ENCODE peak calls at places on chromosomes 16 and 17, in seven cellular contexts. F, U, E, N, V, C and P are unnamed samples.
A peak's percentile ranks its signal among the peaks of the same experiment; 100 is the strongest.

GRCh38 chr16:27258241-27258734 is 10.3 kb downstream of the NSMCE1 start:
- DNase-seq in F (no peak), U (no peak), E (no peak), N (no peak), V (peak; percentile 37), C (no peak), P (no peak)

GRCh38 chr16:47058295-47059086 is 85.0 kb upstream of the DNAJA2 start:
- DNase-seq in F (no peak), U (no peak), E (no peak), N (no peak), V (no peak), C (peak; percentile 28), P (no peak)

GRCh38 chr17:17514993-17515920 is 19.1 kb upstream of the RASD1 start:
- DNase-seq in F (peak; percentile 49), U (no peak), E (no peak), N (no peak), V (no peak), C (no peak), P (no peak)

GRCh38 chr17:28335959-28336871 is 654 bp downstream of the TNFAIP1 start:
- DNase-seq in F (peak; percentile 95), U (peak; percentile 85), E (peak; percentile 74), N (no peak), V (peak; percentile 91), C (no peak), P (no peak)

GRCh38 chr16:23514381-23515152 is 4.3 kb upstream of the GGA2 start:
- DNase-seq in F (no peak), U (no peak), E (no peak), N (no peak), V (no peak), C (peak; percentile 11), P (no peak)

GRCh38 chr16:85386467-85387170 is 226.5 kb upstream of the GSE1 start:
- DNase-seq in F (no peak), U (no peak), E (no peak), N (no peak), V (no peak), C (peak; percentile 58), P (no peak)

GRCh38 chr17:560379-560935 is 154.2 kb downstream of the VPS53 start:
- DNase-seq in F (no peak), U (no peak), E (no peak), N (no peak), V (peak; percentile 83), C (no peak), P (no peak)

GRCh38 chr17:2102931-2103398 is 48.1 kb downstream of the HIC1 start:
- DNase-seq in F (no peak), U (no peak), E (no peak), N (no peak), V (peak; percentile 64), C (peak; percentile 7), P (no peak)

GRCh38 chr16:51556694-51557327 is 405.7 kb upstream of the SALL1 start:
- DNase-seq in F (no peak), U (peak; percentile 92), E (peak; percentile 77), N (no peak), V (peak; percentile 94), C (no peak), P (no peak)

GRCh38 chr16:66370786-66371684 is 4.5 kb downstream of the CDH5 start:
- DNase-seq in F (no peak), U (no peak), E (no peak), N (no peak), V (no peak), C (peak; percentile 57), P (no peak)

GRCh38 chr16:14641877-14642276 is 9.1 kb downstream of the BFAR start:
- DNase-seq in F (no peak), U (peak; percentile 29), E (no peak), N (no peak), V (peak; percentile 15), C (no peak), P (no peak)

GRCh38 chr16:84042879-84043485 is 387 bp upstream of the SLC38A8 start:
- DNase-seq in F (peak; percentile 28), U (no peak), E (no peak), N (no peak), V (no peak), C (no peak), P (no peak)

GRCh38 chr16:8476824-8477223 is 113.5 kb downstream of the TMEM114 start:
- DNase-seq in F (no peak), U (no peak), E (no peak), N (no peak), V (no peak), C (no peak), P (no peak)

GRCh38 chr17:66533572-66533971 is 231.2 kb downstream of the PRKCA start:
- DNase-seq in F (peak; percentile 84), U (no peak), E (peak; percentile 43), N (no peak), V (no peak), C (no peak), P (peak; percentile 42)

GRCh38 chr16:49602201-49603041 is 228.8 kb downstream of the C16orf78 start:
- DNase-seq in F (no peak), U (no peak), E (no peak), N (no peak), V (no peak), C (peak; percentile 64), P (no peak)

GRCh38 chr16:4200000-4200780 is 41.7 kb downstream of the SRL start:
- DNase-seq in F (peak; percentile 63), U (peak; percentile 72), E (peak; percentile 36), N (no peak), V (peak; percentile 80), C (peak; percentile 84), P (peak; percentile 10)

GRCh38 chr17:145671-146541 is 8.5 kb downstream of the SCGB1C2 start:
- DNase-seq in F (no peak), U (no peak), E (no peak), N (no peak), V (no peak), C (peak; percentile 52), P (no peak)

GRCh38 chr16:68737046-68737729 is at the start of gene CDH1:
- DNase-seq in F (peak; percentile 70), U (no peak), E (no peak), N (no peak), V (no peak), C (no peak), P (no peak)

DNA sequence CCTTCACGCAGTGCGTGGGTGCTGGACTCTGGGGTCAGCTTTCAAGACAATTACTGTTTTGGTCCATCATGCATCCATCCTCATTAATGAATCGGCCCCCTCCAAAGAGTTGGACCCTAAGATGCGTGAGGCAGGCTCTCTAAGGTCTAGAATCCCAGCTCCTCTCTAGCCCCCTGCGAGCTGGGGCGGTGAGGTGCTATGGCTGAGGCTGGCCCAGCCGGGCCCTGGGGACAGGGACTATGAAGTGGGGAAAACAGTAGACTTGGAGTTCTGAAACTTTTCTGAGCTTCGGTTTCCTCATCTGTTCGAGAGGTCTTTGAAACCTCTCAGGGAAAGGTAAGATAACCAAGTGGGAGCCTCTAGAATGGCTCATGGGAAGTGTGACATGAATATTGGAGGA is 1.6 kb downstream of the SH2B1 start:
- DNase-seq in F (no peak), U (no peak), E (no peak), N (no peak), V (no peak), C (no peak), P (no peak)
- H3K27ac ChIP-seq in F (no peak overlapping the region), U (no peak overlapping the region), E (no peak overlapping the region), N (no peak overlapping the region), V (no peak overlapping the region), C (no peak overlapping the region), P (no peak overlapping the region)

GRCh38 chr17:31566247-31566991 is 174.9 kb downstream of the RAB11FIP4 start:
- DNase-seq in F (no peak), U (no peak), E (no peak), N (no peak), V (no peak), C (no peak), P (no peak)

GRCh38 chr17:31564883-31565297 is 173.4 kb downstream of the RAB11FIP4 start:
- DNase-seq in F (peak; percentile 26), U (no peak), E (no peak), N (no peak), V (peak; percentile 20), C (no peak), P (no peak)

GRCh38 chr17:31565652-31566051 is 174.2 kb downstream of the RAB11FIP4 start:
- DNase-seq in F (no peak), U (no peak), E (no peak), N (no peak), V (no peak), C (no peak), P (no peak)

GRCh38 chr17:31562447-31562846 is 171.0 kb downstream of the RAB11FIP4 start:
- DNase-seq in F (peak; percentile 49), U (no peak), E (no peak), N (no peak), V (no peak), C (no peak), P (no peak)

DNA sequence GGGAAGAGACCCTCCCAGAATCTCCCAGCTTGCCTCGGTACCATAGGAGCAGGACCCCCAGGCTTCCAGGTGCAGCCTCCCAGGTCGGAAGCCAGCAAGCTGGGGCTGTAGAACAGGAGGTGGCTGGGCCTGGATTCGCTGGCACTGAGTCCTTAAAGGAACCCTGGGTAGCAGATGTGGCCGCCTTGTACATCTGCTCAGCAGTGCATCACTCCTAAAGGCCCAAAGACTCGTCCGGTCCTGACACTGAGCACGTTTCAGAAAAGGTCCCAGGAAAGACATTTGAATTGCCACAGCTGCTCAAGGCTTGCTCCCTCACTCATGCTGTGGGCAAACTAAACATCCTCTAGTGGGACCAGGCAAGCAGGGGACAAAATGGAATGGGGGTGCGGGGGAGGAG is 172.8 kb downstream of the RAB11FIP4 start:
- DNase-seq in F (no peak), U (no peak), E (no peak), N (no peak), V (no peak), C (no peak), P (no peak)
- H3K27ac ChIP-seq in F (no peak overlapping the region), U (no peak overlapping the region), E (peak overlapping the region; percentile 31), N (peak overlapping the region; percentile 66), V (peak overlapping the region; percentile 23), C (peak overlapping the region; percentile 83), P (no peak overlapping the region)

DNA sequence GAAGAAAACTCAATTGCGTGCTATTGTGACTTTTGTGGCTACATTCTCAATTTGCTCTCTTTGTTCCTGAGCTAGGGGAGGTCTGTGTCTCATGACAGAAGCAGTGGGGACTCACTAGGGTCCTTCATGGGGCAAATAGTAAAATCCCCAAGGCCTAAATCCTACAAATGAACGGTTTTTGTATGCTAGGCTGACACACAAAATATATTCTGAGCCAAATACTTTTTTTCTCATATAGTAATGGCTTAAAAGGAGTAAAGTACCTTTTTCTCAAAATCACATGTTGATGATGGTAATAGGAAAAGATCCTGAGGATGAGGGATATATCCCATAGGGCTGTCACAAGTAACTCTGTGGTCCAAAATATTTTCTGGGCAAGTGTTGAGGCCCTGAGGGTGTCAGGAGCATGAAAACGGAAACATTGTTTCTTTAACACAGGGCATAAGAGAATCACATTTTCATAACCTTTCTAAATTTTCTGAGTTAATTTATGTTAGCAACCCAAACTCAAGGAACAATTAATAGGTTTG is 77.5 kb upstream of the CNTNAP4 start:
- DNase-seq in F (peak; percentile 19), U (no peak), E (no peak), N (no peak), V (no peak), C (no peak), P (no peak)
- H3K27ac ChIP-seq in F (peak overlapping the region; percentile 69), U (no peak overlapping the region), E (no peak overlapping the region), N (no peak overlapping the region), V (no peak overlapping the region), C (no peak overlapping the region), P (no peak overlapping the region)

DNA sequence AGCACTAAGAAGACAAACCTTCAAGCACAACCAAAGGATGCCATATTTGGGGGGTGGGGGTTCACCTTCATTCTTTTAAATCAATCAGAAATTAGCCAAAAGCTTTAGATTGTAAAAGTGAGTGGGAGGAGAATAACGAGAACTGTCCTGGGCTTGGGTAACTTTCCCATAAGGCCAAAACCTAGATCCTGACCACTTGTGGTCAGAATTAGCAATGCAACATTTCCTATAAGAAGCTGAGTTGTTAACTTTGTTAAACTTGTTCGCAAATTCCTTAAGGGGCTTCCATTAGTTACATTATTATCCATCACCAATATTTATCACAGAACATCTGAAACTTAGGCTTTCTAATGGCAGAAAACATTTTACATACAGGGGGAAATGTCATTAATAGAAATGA is 25.1 kb downstream of the STAT5B start:
- DNase-seq in F (no peak), U (peak; percentile 48), E (no peak), N (no peak), V (peak; percentile 18), C (no peak), P (no peak)
- H3K27ac ChIP-seq in F (no peak overlapping the region), U (no peak overlapping the region), E (no peak overlapping the region), N (no peak overlapping the region), V (no peak overlapping the region), C (no peak overlapping the region), P (no peak overlapping the region)